ENCODE peak calls at places on chromosomes 4 and X, in ten cellular contexts. One of them, this sample, is unnamed.

GRCh38 chrX:10649286-10649685 is 28.9 kb upstream of the MID1 start:
- DNase-seq in activated CD8-positive, alpha-beta memory T cell treated with anti-CD3 and anti-CD28 coated beads for 24 hours: no peak
- DNase-seq in occipital lobe: no peak
- DNase-seq in omental fat pad: no peak
- DNase-seq in substantia nigra: no peak
- DNase-seq in posterior vena cava: no peak
- DNase-seq in upper lobe of right lung: no peak
- DNase-seq in Panc1: no peak
- DNase-seq in stimulated activated naive CD4-positive, alpha-beta T cell: no peak
- DNase-seq in body of pancreas: no peak
- DNase-seq in this sample: no peak

GRCh38 chr4:128660361-128660964 is 149.0 kb upstream of the JADE1 start:
- DNase-seq in upper lobe of right lung: no peak
- DNase-seq in occipital lobe: no peak
- DNase-seq in body of pancreas: peak
- DNase-seq in Panc1: no peak
- DNase-seq in posterior vena cava: no peak
- DNase-seq in activated CD8-positive, alpha-beta memory T cell treated with anti-CD3 and anti-CD28 coated beads for 24 hours: no peak
- DNase-seq in stimulated activated naive CD4-positive, alpha-beta T cell: no peak
- DNase-seq in omental fat pad: no peak
- DNase-seq in substantia nigra: no peak
- DNase-seq in this sample: no peak

GRCh38 chrX:129748265-129748664 is 9.5 kb downstream of the XPNPEP2 start:
- DNase-seq in body of pancreas: no peak
- DNase-seq in substantia nigra: no peak
- DNase-seq in occipital lobe: no peak
- DNase-seq in Panc1: no peak
- DNase-seq in upper lobe of right lung: no peak
- DNase-seq in omental fat pad: no peak
- DNase-seq in stimulated activated naive CD4-positive, alpha-beta T cell: no peak
- DNase-seq in activated CD8-positive, alpha-beta memory T cell treated with anti-CD3 and anti-CD28 coated beads for 24 hours: no peak
- DNase-seq in posterior vena cava: peak
- DNase-seq in this sample: no peak

GRCh38 chr4:139018501-139018900 is 2.9 kb downstream of the NOCT start:
- DNase-seq in Panc1: no peak
- DNase-seq in posterior vena cava: no peak
- DNase-seq in body of pancreas: no peak
- DNase-seq in upper lobe of right lung: no peak
- DNase-seq in stimulated activated naive CD4-positive, alpha-beta T cell: no peak
- DNase-seq in occipital lobe: no peak
- DNase-seq in omental fat pad: no peak
- DNase-seq in substantia nigra: no peak
- DNase-seq in activated CD8-positive, alpha-beta memory T cell treated with anti-CD3 and anti-CD28 coated beads for 24 hours: no peak
- DNase-seq in this sample: no peak

GRCh38 chrX:36908801-36909403 is 99.3 kb upstream of the FAM47C start:
- DNase-seq in omental fat pad: no peak
- DNase-seq in posterior vena cava: no peak
- DNase-seq in body of pancreas: no peak
- DNase-seq in activated CD8-positive, alpha-beta memory T cell treated with anti-CD3 and anti-CD28 coated beads for 24 hours: no peak
- DNase-seq in substantia nigra: no peak
- DNase-seq in occipital lobe: no peak
- DNase-seq in upper lobe of right lung: no peak
- DNase-seq in Panc1: no peak
- DNase-seq in stimulated activated naive CD4-positive, alpha-beta T cell: no peak
- DNase-seq in this sample: no peak

GRCh38 chrX:136147320-136147901 is at the start of gene FHL1:
- DNase-seq in Panc1: no peak
- DNase-seq in upper lobe of right lung: peak
- DNase-seq in omental fat pad: no peak
- DNase-seq in substantia nigra: peak
- DNase-seq in posterior vena cava: peak
- DNase-seq in body of pancreas: peak
- DNase-seq in stimulated activated naive CD4-positive, alpha-beta T cell: peak
- DNase-seq in occipital lobe: peak
- DNase-seq in activated CD8-positive, alpha-beta memory T cell treated with anti-CD3 and anti-CD28 coated beads for 24 hours: peak
- DNase-seq in this sample: no peak

GRCh38 chrX:28787206-28787605 is 200.0 kb downstream of the IL1RAPL1 start:
- DNase-seq in occipital lobe: no peak
- DNase-seq in body of pancreas: no peak
- DNase-seq in substantia nigra: no peak
- DNase-seq in activated CD8-positive, alpha-beta memory T cell treated with anti-CD3 and anti-CD28 coated beads for 24 hours: no peak
- DNase-seq in upper lobe of right lung: no peak
- DNase-seq in omental fat pad: no peak
- DNase-seq in stimulated activated naive CD4-positive, alpha-beta T cell: no peak
- DNase-seq in posterior vena cava: no peak
- DNase-seq in Panc1: peak
- DNase-seq in this sample: no peak

GRCh38 chr4:13294961-13295605 is 189.1 kb downstream of the RAB28 start:
- DNase-seq in upper lobe of right lung: no peak
- DNase-seq in activated CD8-positive, alpha-beta memory T cell treated with anti-CD3 and anti-CD28 coated beads for 24 hours: no peak
- DNase-seq in Panc1: no peak
- DNase-seq in occipital lobe: no peak
- DNase-seq in substantia nigra: no peak
- DNase-seq in omental fat pad: no peak
- DNase-seq in posterior vena cava: no peak
- DNase-seq in stimulated activated naive CD4-positive, alpha-beta T cell: no peak
- DNase-seq in body of pancreas: no peak
- DNase-seq in this sample: no peak

GRCh38 chrX:24860140-24860539 is 155.6 kb downstream of the ARX start:
- DNase-seq in omental fat pad: no peak
- DNase-seq in occipital lobe: no peak
- DNase-seq in substantia nigra: no peak
- DNase-seq in activated CD8-positive, alpha-beta memory T cell treated with anti-CD3 and anti-CD28 coated beads for 24 hours: no peak
- DNase-seq in Panc1: no peak
- DNase-seq in body of pancreas: no peak
- DNase-seq in posterior vena cava: no peak
- DNase-seq in upper lobe of right lung: no peak
- DNase-seq in stimulated activated naive CD4-positive, alpha-beta T cell: no peak
- DNase-seq in this sample: no peak

GRCh38 chr4:54625391-54625790 is 32.4 kb upstream of the KIT start:
- DNase-seq in stimulated activated naive CD4-positive, alpha-beta T cell: no peak
- DNase-seq in substantia nigra: no peak
- DNase-seq in activated CD8-positive, alpha-beta memory T cell treated with anti-CD3 and anti-CD28 coated beads for 24 hours: no peak
- DNase-seq in upper lobe of right lung: no peak
- DNase-seq in omental fat pad: no peak
- DNase-seq in body of pancreas: no peak
- DNase-seq in Panc1: no peak
- DNase-seq in occipital lobe: no peak
- DNase-seq in posterior vena cava: no peak
- DNase-seq in this sample: no peak

GRCh38 chr4:119490335-119490734 is 138.3 kb downstream of the PDE5A start:
- DNase-seq in upper lobe of right lung: no peak
- DNase-seq in activated CD8-positive, alpha-beta memory T cell treated with anti-CD3 and anti-CD28 coated beads for 24 hours: no peak
- DNase-seq in stimulated activated naive CD4-positive, alpha-beta T cell: no peak
- DNase-seq in occipital lobe: no peak
- DNase-seq in body of pancreas: no peak
- DNase-seq in omental fat pad: no peak
- DNase-seq in substantia nigra: no peak
- DNase-seq in posterior vena cava: no peak
- DNase-seq in Panc1: peak
- DNase-seq in this sample: no peak

GRCh38 chr4:28462766-28463165 is 1602.1 kb downstream of the STIM2 start:
- DNase-seq in Panc1: no peak
- DNase-seq in posterior vena cava: no peak
- DNase-seq in substantia nigra: no peak
- DNase-seq in body of pancreas: no peak
- DNase-seq in omental fat pad: no peak
- DNase-seq in stimulated activated naive CD4-positive, alpha-beta T cell: no peak
- DNase-seq in upper lobe of right lung: no peak
- DNase-seq in activated CD8-positive, alpha-beta memory T cell treated with anti-CD3 and anti-CD28 coated beads for 24 hours: no peak
- DNase-seq in occipital lobe: no peak
- DNase-seq in this sample: no peak

GRCh38 chr4:7422098-7422897 is 12.4 kb downstream of the PSAPL1 start:
- DNase-seq in Panc1: no peak
- DNase-seq in body of pancreas: no peak
- DNase-seq in omental fat pad: no peak
- DNase-seq in posterior vena cava: peak
- DNase-seq in occipital lobe: no peak
- DNase-seq in upper lobe of right lung: peak
- DNase-seq in activated CD8-positive, alpha-beta memory T cell treated with anti-CD3 and anti-CD28 coated beads for 24 hours: no peak
- DNase-seq in substantia nigra: no peak
- DNase-seq in stimulated activated naive CD4-positive, alpha-beta T cell: no peak
- DNase-seq in this sample: no peak

GRCh38 chr4:30776921-30777415 is 56.8 kb downstream of the PCDH7 start:
- DNase-seq in substantia nigra: no peak
- DNase-seq in omental fat pad: no peak
- DNase-seq in activated CD8-positive, alpha-beta memory T cell treated with anti-CD3 and anti-CD28 coated beads for 24 hours: no peak
- DNase-seq in body of pancreas: no peak
- DNase-seq in upper lobe of right lung: no peak
- DNase-seq in occipital lobe: no peak
- DNase-seq in posterior vena cava: no peak
- DNase-seq in Panc1: no peak
- DNase-seq in stimulated activated naive CD4-positive, alpha-beta T cell: no peak
- DNase-seq in this sample: no peak

GRCh38 chrX:36867143-36867542 is 141.0 kb upstream of the FAM47C start:
- DNase-seq in occipital lobe: no peak
- DNase-seq in posterior vena cava: no peak
- DNase-seq in Panc1: no peak
- DNase-seq in stimulated activated naive CD4-positive, alpha-beta T cell: no peak
- DNase-seq in omental fat pad: no peak
- DNase-seq in substantia nigra: no peak
- DNase-seq in upper lobe of right lung: no peak
- DNase-seq in body of pancreas: no peak
- DNase-seq in activated CD8-positive, alpha-beta memory T cell treated with anti-CD3 and anti-CD28 coated beads for 24 hours: no peak
- DNase-seq in this sample: no peak

GRCh38 chr4:122914292-122914904 is 8.0 kb downstream of the NUDT6 start:
- DNase-seq in activated CD8-positive, alpha-beta memory T cell treated with anti-CD3 and anti-CD28 coated beads for 24 hours: no peak
- DNase-seq in body of pancreas: no peak
- DNase-seq in stimulated activated naive CD4-positive, alpha-beta T cell: no peak
- DNase-seq in occipital lobe: no peak
- DNase-seq in omental fat pad: no peak
- DNase-seq in posterior vena cava: no peak
- DNase-seq in Panc1: no peak
- DNase-seq in upper lobe of right lung: no peak
- DNase-seq in substantia nigra: no peak
- DNase-seq in this sample: no peak

This sample was measured in GM18507.